ENCODE peak calls at places on chromosomes 6 and 20, in four cellular contexts. I is lower lobe of right lung, L is adrenal gland, D is left lung. T is an unnamed sample. For H3K9me3, the result is how much of the 10 kb centered on the place peaks cover.

GRCh38 chr20:36957875-36958667 is 6.6 kb upstream of the SAMHD1 start:
- DNase-seq in I (no peak), L (no peak), D (no peak), T (peak)

GRCh38 chr6:73688351-73688750 is 7.7 kb upstream of the CD109 start:
- DNase-seq in I (no peak), L (no peak), D (no peak), T (no peak)

GRCh38 chr6:39865011-39865888 is 69.0 kb downstream of the MOCS1 start:
- DNase-seq in I (peak), L (peak), D (no peak), T (peak)

GRCh38 chr6:133964052-133964451 is 11.0 kb downstream of the TBPL1 start:
- DNase-seq in I (no peak), L (no peak), D (no peak), T (no peak)

GRCh38 chr6:8082954-8083858 is 19.0 kb upstream of the BLOC1S5 start:
- DNase-seq in I (no peak), L (no peak), D (no peak), T (no peak)

GRCh38 chr20:56893206-56893605 is 264.1 kb downstream of the TFAP2C start:
- DNase-seq in I (no peak), L (no peak), D (no peak), T (no peak)

GRCh38 chr20:25499855-25500434 is 85.4 kb downstream of the NINL start:
- DNase-seq in I (no peak), L (no peak), D (no peak), T (peak)

GRCh38 chr6:1325471-1326309 is 13.8 kb downstream of the FOXQ1 start:
- DNase-seq in I (no peak), L (no peak), D (peak), T (no peak)

GRCh38 chr6:19415605-19416326 is 421.4 kb upstream of the ID4 start:
- DNase-seq in I (no peak), L (no peak), D (no peak), T (no peak)

GRCh38 chr20:50385733-50386640 is 124.2 kb upstream of the PTPN1 start:
- DNase-seq in I (no peak), L (no peak), D (no peak), T (no peak)

GRCh38 chr20:43985121-43985520 is 70.5 kb downstream of the TOX2 start:
- DNase-seq in I (no peak), L (peak), D (no peak), T (no peak)

GRCh38 chr6:169098136-169098535 is 155.5 kb downstream of the THBS2 start:
- DNase-seq in I (no peak), L (no peak), D (no peak), T (no peak)

GRCh38 chr6:44534291-44534690 is 146.8 kb downstream of the CDC5L start:
- DNase-seq in I (no peak), L (no peak), D (no peak), T (peak)

GRCh38 chr20:52595492-52595891 is 376.7 kb upstream of the TSHZ2 start:
- DNase-seq in I (no peak), L (no peak), D (no peak), T (no peak)

GRCh38 chr6:29016559-29017427 is 11.7 kb upstream of the ZNF311 start:
- DNase-seq in I (peak), L (peak), D (peak), T (peak)

GRCh38 chr6:34955447-34955846 is 66.4 kb downstream of the ANKS1A start:
- DNase-seq in I (no peak), L (no peak), D (no peak), T (no peak)

GRCh38 chr6:2441881-2442475 is 196.6 kb upstream of the GMDS start:
- DNase-seq in I (no peak), L (no peak), D (no peak), T (no peak)

GRCh38 chr6:165685302-165685701 is 22.3 kb upstream of the PDE10A start:
- DNase-seq in I (no peak), L (no peak), D (no peak), T (no peak)

GRCh38 chr6:134111062-134111677 is 58.7 kb upstream of the SLC2A12 start:
- DNase-seq in I (no peak), L (peak), D (no peak), T (no peak)

GRCh38 chr20:17169575-17170136 is 57.2 kb upstream of the PCSK2 start:
- DNase-seq in I (no peak), L (no peak), D (no peak), T (no peak)

GRCh38 chr20:44979090-44979621 is 12.8 kb downstream of the STK4 start:
- DNase-seq in I (no peak), L (no peak), D (no peak), T (peak)

GRCh38 chr6:134739299-134740090 is 210.4 kb downstream of the ALDH8A1 start:
- DNase-seq in I (no peak), L (no peak), D (no peak), T (no peak)

GRCh38 chr20:1324598-1325172 is 4.3 kb downstream of the SDCBP2 start:
- DNase-seq in I (no peak), L (peak), D (no peak), T (no peak)
- H3K27ac ChIP-seq in I (peak), L (peak), D (peak), T (peak)

GRCh38 chr6:145155873-145156782 is 579.2 kb downstream of the EPM2A start:
- DNase-seq in I (no peak), L (no peak), D (no peak), T (no peak)
- H3K4me3 ChIP-seq in I (no peak), L (no peak), D (no peak), T (no peak)

GRCh38 chr20:22557403-22558276 is 26.7 kb downstream of the FOXA2 start:
- DNase-seq in I (no peak), L (no peak), D (no peak), T (no peak)
- H3K9me3 ChIP-seq in I (under half), L (under half), D (under half), T (under half)

DNA sequence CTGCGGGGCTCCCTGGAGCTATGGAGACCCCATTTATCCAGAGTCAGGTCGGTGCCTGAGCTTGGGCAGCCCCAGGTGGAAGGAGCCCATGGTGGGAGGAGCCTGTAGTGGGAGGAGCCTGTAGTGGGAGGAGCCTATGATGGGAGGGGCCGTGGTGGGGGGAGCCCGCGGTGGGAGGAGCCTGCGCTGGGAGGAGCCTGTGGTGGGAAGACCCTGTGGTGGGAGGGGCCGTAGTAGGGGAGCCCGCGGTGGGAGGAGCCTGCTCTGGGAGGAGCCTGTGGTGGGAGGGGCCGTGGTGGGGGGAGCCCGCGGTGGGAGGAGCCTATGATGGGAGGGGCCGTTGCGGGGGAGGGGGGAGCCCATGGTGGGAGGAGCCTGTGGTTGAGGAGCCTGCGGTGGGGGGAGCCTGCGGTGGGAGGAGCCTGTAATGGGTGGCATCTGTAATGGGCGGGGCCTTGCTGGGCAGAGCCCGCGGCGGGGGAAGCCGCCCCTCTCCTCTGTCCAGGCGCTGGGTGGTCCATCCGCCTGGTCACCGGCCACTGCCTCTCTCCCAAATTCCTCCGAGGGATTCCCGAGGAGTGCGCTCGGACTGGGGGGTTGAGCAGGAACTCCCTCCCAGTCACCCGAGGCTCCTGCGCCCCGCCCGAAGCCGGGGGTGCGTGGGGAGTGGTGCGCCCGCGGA is 567 bp upstream of the FNDC11 start:
- DNase-seq in I (peak), L (peak), D (peak), T (peak)
- H3K27ac ChIP-seq in I (peak), L (no peak), D (no peak), T (no peak)

DNA sequence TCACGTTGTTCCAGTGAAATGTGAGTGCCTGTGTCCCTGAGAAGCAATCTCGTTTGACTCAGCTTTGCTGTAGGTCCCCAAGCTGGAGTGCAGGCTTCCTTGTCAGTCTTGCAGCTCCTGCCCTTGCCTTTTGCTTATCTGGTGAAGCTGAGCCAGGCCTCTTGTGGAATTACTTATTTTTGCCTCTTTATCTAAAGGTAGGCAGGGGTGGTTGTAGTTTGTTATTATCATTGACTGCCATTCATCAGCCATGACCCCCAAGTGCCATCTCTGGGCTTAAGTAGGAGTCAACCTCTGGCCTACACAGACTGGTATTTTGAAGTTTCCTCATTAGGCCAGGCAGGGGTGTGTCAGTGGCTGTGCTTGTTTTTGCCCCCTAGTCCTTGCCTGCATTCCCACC is 2.1 kb downstream of the TMEM14B start:
- DNase-seq in I (no peak), L (no peak), D (no peak), T (no peak)
- H3K4me3 ChIP-seq in I (no peak), L (peak), D (no peak), T (no peak)

DNA sequence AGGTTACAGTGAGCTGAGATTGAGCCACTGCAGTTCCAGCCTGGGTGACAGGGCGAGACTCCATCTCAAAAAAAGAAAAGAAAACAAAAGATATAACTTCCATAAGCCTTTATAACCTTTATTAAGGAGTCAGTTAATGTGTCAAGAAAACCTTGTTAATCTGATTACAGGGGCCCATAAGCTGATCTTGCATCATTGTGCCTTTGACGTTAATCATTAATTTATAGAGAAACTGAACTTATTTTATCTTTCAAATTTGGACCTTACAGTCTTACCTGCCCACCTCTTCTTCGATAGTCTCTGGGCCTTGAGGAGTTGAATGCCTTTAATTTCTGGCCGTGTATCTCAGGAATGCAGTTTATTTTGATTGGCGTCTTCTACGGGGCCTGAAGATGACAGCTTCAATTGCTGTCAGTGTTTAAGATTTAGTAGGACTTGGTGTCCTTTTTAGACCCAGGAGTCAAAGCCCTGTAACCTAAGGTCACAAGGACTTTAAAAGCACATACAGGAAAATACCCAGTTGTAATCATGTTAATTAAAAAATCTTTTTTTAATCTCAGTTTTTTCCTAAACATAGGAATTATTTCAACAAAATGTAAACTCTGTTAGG is 5.8 kb downstream of the ACOT13 start:
- DNase-seq in I (no peak), L (no peak), D (no peak), T (no peak)
- H3K9me3 ChIP-seq in I (under half), L (under half), D (under half), T (under half)

DNA sequence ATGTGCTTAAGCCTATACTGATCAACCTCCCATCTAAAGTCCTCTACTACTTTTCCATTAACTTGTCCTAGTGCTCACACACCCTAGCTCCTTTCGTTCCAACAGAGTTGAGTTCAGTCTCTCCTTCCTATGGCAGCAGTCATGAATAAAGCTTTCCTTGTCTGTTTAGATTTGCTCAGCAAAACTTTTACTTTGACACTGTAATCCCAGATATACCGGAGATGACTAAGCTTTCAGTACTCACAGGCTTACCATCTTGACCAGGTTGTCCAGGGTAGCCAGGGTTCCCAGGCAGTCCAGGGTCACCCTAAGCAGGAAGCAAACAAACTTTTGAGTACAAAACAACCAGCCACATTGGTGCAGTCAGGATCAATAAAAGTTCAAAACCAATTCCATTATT is 90.7 kb downstream of the COL21A1 start:
- DNase-seq in I (no peak), L (no peak), D (no peak), T (no peak)
- H3K27ac ChIP-seq in I (no peak), L (no peak), D (no peak), T (no peak)

GRCh38 chr6:158817298-158818007 is 1.7 kb downstream of the EZR start:
- DNase-seq in I (peak), L (peak), D (no peak), T (peak)

GRCh38 chr6:158818008-158818579 is 1.1 kb downstream of the EZR start:
- DNase-seq in I (peak), L (peak), D (peak), T (peak)

GRCh38 chr6:158815915-158816314 is 3.3 kb downstream of the EZR start:
- DNase-seq in I (no peak), L (no peak), D (no peak), T (no peak)

GRCh38 chr6:158815379-158815724 is 3.8 kb downstream of the EZR start:
- DNase-seq in I (no peak), L (peak), D (no peak), T (no peak)

DNA sequence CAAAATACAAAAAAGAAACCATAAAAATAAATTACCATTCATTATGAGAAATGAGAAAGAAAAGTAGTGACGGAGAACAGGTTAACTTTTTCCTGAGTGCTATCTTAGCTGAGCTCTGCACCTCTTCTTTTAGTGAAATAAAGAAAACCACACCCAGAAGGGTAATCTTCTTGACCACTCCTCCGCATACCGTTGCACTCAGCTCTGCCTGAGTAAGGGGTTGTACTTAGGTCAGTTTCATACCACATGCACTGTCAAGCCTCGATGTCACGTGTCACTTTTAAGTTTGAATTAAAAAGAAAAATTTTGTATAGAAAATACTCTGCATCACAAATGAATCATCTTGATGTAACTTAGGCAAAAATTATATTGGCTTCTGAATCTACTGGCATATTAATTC is 2.8 kb downstream of the EZR start:
- DNase-seq in I (no peak), L (peak), D (no peak), T (no peak)
- H3K4me3 ChIP-seq in I (peak), L (peak), D (peak), T (peak)

T was measured in tibial artery.